ENCODE peak calls at places on chromosomes 7 and 10, in four cellular contexts. H, U, I and N are unnamed samples.

GRCh38 chr7:74025146-74025545 is 2.8 kb upstream of the ELN start:
- DNase-seq in H (no peak), U (no peak), I (no peak), N (no peak)

GRCh38 chr10:62554632-62555199 is 180.5 kb downstream of the ZNF365 start:
- DNase-seq in H (no peak), U (no peak), I (no peak), N (no peak)

GRCh38 chr10:129272859-129273258 is 194.2 kb upstream of the MGMT start:
- DNase-seq in H (no peak), U (no peak), I (no peak), N (no peak)

GRCh38 chr10:126398383-126398743 is 10.1 kb upstream of the ADAM12 start:
- DNase-seq in H (no peak), U (no peak), I (no peak), N (no peak)

GRCh38 chr10:110387983-110388681 is 83.4 kb upstream of the SMNDC1 start:
- DNase-seq in H (no peak), U (no peak), I (no peak), N (no peak)

GRCh38 chr7:70539196-70539595 is 592.7 kb upstream of the GALNT17 start:
- DNase-seq in H (no peak), U (no peak), I (no peak), N (no peak)

GRCh38 chr7:151897201-151897711 is 20.3 kb upstream of the PRKAG2 start:
- DNase-seq in H (no peak), U (no peak), I (no peak), N (no peak)

GRCh38 chr7:136652635-136653370 is 215.6 kb upstream of the CHRM2 start:
- DNase-seq in H (no peak), U (no peak), I (no peak), N (no peak)

GRCh38 chr7:98374285-98374680 is 26.6 kb downstream of the BAIAP2L1 start:
- DNase-seq in H (no peak), U (no peak), I (no peak), N (no peak)

GRCh38 chr10:25758041-25758457 is 176.0 kb upstream of the MYO3A start:
- DNase-seq in H (peak; percentile 10), U (no peak), I (no peak), N (peak; percentile 0)

GRCh38 chr7:30970594-30971094 is 6.9 kb downstream of the GHRHR start:
- DNase-seq in H (no peak), U (no peak), I (no peak), N (no peak)

GRCh38 chr10:62053860-62054259 is 152.4 kb downstream of the ARID5B start:
- DNase-seq in H (no peak), U (no peak), I (no peak), N (no peak)

GRCh38 chr10:986881-987634 is 1.2 kb upstream of the GTPBP4 start:
- DNase-seq in H (no peak), U (no peak), I (peak; percentile 50), N (no peak)

GRCh38 chr10:114316744-114317143 is 77.7 kb downstream of the VWA2 start:
- DNase-seq in H (no peak), U (no peak), I (no peak), N (no peak)

GRCh38 chr10:114323023-114323422 is 81.3 kb downstream of the AFAP1L2 start:
- DNase-seq in H (no peak), U (no peak), I (no peak), N (no peak)

GRCh38 chr10:114319406-114320248 is 80.6 kb downstream of the VWA2 start:
- DNase-seq in H (no peak), U (no peak), I (no peak), N (no peak)

GRCh38 chr10:114322344-114322743 is 82.0 kb downstream of the AFAP1L2 start:
- DNase-seq in H (no peak), U (no peak), I (no peak), N (no peak)

DNA sequence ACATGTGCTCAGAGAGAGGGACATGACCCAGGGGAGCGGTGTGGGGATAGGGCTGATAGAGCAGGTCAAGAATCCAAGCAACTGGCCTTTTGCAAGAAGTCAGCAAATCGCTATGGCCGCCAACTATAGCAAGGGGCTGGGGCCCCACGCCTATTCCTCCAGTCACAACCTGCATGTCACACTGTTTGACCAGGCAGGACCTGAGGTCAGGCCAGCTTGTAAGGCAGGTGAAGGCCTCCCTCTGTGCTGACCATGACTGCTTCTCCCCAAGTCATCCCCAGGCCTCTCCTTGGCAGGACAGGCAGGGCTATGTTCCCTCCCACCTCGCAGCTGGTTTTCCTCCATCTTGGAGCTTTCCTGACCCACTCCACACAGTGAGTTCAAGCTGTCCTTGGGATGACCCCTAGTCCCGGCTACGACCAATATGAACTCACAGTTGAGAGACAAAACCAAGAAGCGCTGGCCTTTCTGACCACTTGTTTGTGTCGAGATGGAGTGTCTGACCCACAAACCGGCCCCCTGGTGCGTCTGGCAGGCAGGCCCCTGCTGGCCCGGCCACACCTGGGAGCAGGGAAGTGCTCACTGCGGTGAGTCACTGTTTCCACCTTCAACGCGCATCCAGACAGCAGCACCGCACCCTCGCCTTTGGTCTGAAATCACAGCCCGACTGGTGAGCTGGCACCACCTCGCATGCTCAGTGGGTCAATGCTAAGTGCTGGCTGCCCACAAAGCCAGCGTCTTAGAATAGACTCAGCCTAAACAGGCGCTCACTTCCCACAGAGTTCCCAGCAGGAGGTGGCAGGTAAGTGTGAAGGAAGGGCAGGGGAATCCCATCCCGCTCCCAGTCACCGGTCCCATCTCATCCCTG is 81.4 kb downstream of the VWA2 start:
- DNase-seq in H (peak; percentile 69), U (peak; percentile 43), I (peak; percentile 98), N (peak; percentile 96)
- H3K27ac ChIP-seq in H (peak overlapping the region; percentile 59), U (no peak overlapping the region), I (peak overlapping the region; percentile 91), N (peak overlapping the region; percentile 89)

GRCh38 chr10:11177926-11178453 is 160.3 kb downstream of the CELF2 start:
- DNase-seq in H (no peak), U (peak; percentile 29), I (no peak), N (no peak)
- H3K27ac ChIP-seq in H (no peak overlapping the region), U (peak overlapping the region; percentile 51), I (no peak overlapping the region), N (no peak overlapping the region)

GRCh38 chr7:120052884-120053382 is 220.0 kb upstream of the KCND2 start:
- DNase-seq in H (no peak), U (peak; percentile 13), I (peak; percentile 44), N (peak; percentile 59)
- H3K27ac ChIP-seq in H (no peak overlapping the region), U (peak overlapping the region; percentile 53), I (no peak overlapping the region), N (peak overlapping the region; percentile 73)

GRCh38 chr10:42959833-42960232 is 117.0 kb upstream of the RET start:
- DNase-seq in H (no peak), U (no peak), I (no peak), N (no peak)

GRCh38 chr10:42961776-42962119 is 115.1 kb upstream of the RET start:
- DNase-seq in H (no peak), U (no peak), I (no peak), N (no peak)

GRCh38 chr10:42961156-42961589 is 115.7 kb upstream of the RET start:
- DNase-seq in H (no peak), U (peak; percentile 44), I (no peak), N (no peak)

GRCh38 chr10:42962120-42962901 is 114.6 kb upstream of the RET start:
- DNase-seq in H (no peak), U (peak; percentile 51), I (no peak), N (no peak)

GRCh38 chr10:42960491-42961155 is 116.2 kb upstream of the RET start:
- DNase-seq in H (no peak), U (no peak), I (peak; percentile 51), N (peak; percentile 33)
- H3K27ac ChIP-seq in H (no peak overlapping the region), U (peak overlapping the region; percentile 58), I (no peak overlapping the region), N (no peak overlapping the region)

DNA sequence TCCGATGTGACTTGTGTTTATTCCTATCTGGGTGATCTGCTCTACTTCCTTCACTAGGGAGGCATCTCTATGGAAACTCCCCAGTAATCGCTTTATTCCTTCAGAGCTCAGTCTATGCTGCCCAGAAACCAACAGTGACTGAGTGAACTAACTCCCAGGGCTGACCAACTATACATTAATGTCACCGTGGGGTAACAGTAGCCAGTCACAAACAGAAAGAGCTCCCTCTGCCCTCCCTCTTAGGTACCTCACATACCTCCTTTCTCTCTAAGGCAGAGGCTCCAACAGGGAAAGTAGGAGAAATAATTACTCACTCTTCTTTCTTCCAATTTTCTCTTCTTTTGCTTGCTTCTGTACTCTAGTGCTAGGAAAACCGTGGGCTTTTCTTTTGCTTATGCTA is 855.0 kb downstream of the REEP3 start:
- DNase-seq in H (no peak), U (no peak), I (no peak), N (no peak)
- H3K27ac ChIP-seq in H (no peak overlapping the region), U (no peak overlapping the region), I (no peak overlapping the region), N (no peak overlapping the region)

GRCh38 chr7:22255342-22255741 is 101.6 kb downstream of the RAPGEF5 start:
- DNase-seq in H (no peak), U (no peak), I (no peak), N (no peak)
- H3K27ac ChIP-seq in H (no peak overlapping the region), U (no peak overlapping the region), I (no peak overlapping the region), N (no peak overlapping the region)